ENCODE peak calls at places on chromosomes 13 and 19, in ten cellular contexts. V is hepatocyte, K is thyroid gland, G is testis, W is right atrium auricular region, E is neural progenitor cell, P is foreskin keratinocyte, N is GM20000, X is sigmoid colon, I is heart left ventricle. T is an unnamed sample.

GRCh38 chr13:46684287-46685001 is 112.5 kb downstream of the ESD start:
- DNase-seq in G (no peak), P (no peak), E (peak; percentile 69), N (no peak), K (no peak), V (no peak), I (no peak), W (no peak), X (no peak), T (no peak)

GRCh38 chr19:19402656-19403372 is 2.7 kb upstream of the GATAD2A start:
- DNase-seq in K (no peak), I (no peak), W (no peak), V (no peak), E (no peak), X (no peak), P (no peak), N (no peak), G (no peak), T (no peak)

GRCh38 chr19:48554385-48555091 is 2.6 kb downstream of the SULT2B1 start:
- DNase-seq in E (peak; percentile 70), V (peak; percentile 87), X (no peak), K (peak; percentile 83), P (no peak), I (no peak), G (no peak), N (no peak), W (no peak), T (no peak)

GRCh38 chr13:103140001-103140671 is 73.9 kb upstream of the SLC10A2 start:
- DNase-seq in N (peak; percentile 49), E (peak; percentile 46), I (no peak), G (no peak), W (no peak), K (no peak), V (peak; percentile 41), P (no peak), X (no peak), T (no peak)

GRCh38 chr19:41399091-41399490 is 1.5 kb downstream of the BCKDHA start:
- DNase-seq in I (no peak), N (no peak), W (no peak), G (no peak), P (no peak), X (no peak), E (no peak), K (no peak), V (no peak), T (no peak)

GRCh38 chr19:1494115-1494815 is 3.3 kb downstream of the REEP6 start:
- DNase-seq in K (no peak), I (no peak), N (no peak), X (no peak), G (peak; percentile 85), V (no peak), E (no peak), P (no peak), W (no peak), T (peak; percentile 80)

GRCh38 chr13:50116430-50116973 is 101.3 kb downstream of the KCNRG start:
- DNase-seq in P (no peak), W (no peak), K (no peak), G (no peak), I (no peak), V (no peak), X (no peak), N (no peak), E (no peak), T (no peak)

GRCh38 chr19:47860602-47861297 is 1.7 kb downstream of the TPRX2 start:
- DNase-seq in X (no peak), P (no peak), V (no peak), W (no peak), K (no peak), N (no peak), I (no peak), G (no peak), E (no peak), T (no peak)

DNA sequence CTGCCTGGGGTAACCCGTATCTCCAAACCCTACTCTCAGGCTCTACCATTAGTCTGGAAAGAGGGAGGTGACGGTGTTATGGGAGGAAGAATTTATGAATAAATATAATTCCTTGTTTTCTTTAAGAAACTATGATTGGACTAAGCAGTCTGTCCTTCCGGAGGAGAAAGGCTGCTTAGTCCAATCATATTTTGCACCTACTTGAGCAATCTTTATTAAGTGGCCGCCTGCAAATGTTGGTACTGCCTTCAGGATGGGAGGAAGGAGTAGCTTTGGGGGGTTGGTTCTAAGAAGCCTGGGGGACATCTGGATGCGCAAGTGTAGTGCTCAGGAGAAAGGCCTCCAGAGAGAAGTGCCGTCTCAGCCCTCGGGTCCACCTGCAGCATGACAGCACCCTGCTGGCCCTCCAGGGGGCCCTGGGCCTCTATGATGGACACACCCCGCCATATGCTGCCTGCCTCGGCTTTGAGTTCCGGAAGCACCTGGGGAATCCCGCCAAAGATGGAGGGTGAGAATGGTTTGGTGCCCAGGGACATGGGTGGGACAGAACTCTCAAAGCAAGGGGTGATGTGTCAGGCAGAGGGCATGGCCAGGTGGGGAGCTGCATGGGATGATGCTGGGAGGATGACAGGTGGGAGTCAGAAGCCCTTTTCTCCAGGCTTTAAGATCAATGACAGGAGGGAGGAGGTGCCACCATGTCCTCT is 4.0 kb downstream of the ACP4 start:
- DNase-seq in K (peak; percentile 44), W (no peak), N (peak; percentile 80), I (no peak), E (no peak), P (no peak), X (no peak), V (peak; percentile 47), G (no peak), T (no peak)
- TF ChIP-seq CTCF in K (peak; percentile 6), W (no peak), N (peak; percentile 26), I (no peak), E (no peak), P (peak; percentile 52), X (no peak), V (no peak), G (no peak), T (no peak)

DNA sequence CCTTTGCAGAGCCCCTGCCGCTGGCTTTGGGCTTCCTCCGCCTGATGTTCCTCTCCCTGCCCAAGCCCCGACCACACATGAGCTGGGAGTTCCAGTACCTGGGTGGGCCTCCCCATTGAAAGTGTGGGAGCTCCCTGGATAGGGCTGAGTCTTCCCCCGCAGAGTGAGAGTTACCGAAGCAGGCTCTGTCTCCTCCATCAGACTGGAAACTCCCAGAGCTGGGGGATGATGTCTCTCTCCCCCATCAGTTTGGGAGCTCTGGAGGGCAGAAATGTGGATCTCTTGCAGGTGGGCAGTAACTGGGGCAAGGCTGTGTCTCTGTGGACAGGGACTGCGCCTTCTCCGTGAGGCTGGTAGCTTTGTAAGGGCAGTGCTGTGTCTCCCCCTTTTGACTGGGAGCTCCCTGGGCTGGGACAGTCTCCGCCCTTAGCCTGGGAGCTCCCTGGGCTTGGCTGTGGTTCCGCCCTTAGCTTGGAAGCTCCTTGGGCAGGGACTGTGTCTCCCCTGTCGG is 767 bp downstream of the DCAF15 start:
- DNase-seq in P (peak; percentile 33), X (peak; percentile 66), K (peak; percentile 17), G (peak; percentile 74), V (peak; percentile 59), W (no peak), I (peak; percentile 54), N (no peak), E (peak; percentile 63), T (no peak)
- TF ChIP-seq CTCF in P (peak; percentile 59), X (no peak), K (no peak), G (no peak), V (no peak), W (no peak), I (peak; percentile 10), N (no peak), E (no peak), T (peak; percentile 21)

DNA sequence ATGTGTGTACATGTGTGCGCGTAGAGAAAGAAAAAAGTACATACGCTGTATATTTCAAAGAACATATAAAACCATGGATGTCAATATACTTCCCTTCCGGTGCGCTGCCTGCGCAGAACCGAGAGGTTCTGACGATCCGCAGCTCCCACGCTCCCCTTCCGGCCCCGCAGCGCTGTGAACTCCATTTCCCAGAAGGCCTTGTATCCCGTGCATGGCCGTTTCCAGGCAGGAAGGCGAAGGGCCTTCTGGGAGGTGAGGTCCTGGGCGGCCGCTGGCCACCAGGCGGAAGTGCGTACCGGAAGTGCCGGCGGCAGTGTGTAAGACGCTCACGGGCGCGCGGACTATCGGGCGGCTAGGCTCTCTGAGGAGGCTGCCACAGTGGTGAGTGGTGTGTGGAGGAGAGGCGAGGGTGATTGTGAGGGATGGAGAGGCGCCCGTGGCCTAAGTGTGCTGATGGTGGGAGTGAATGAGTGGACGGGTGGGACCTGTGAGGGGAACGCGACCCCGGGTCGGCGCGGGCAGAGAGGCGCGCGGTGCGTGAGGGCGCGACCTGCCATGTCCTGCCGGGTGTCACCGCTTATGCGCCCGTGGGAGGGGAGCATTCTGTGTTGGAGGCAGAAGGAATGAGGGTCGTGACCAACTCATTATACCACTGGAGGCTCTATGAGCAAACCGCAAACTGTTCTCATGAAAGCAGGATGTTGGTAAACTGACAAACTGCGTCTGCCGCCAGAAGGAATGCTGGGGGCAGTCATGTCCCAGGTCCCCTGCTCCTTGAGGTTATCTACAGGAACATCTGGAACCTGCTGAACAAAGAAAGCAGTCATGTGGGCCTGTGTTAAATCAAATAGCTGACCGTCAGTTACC is at the start of gene ERVK3-1:
- DNase-seq in V (peak; percentile 98), I (peak; percentile 98), N (peak; percentile 94), G (peak; percentile 99), W (peak; percentile 98), X (peak; percentile 98), E (peak; percentile 97), K (peak; percentile 96), P (peak; percentile 83), T (peak; percentile 97)
- TF ChIP-seq CTCF in V (no peak), I (peak; percentile 32), N (no peak), G (peak; percentile 40), W (peak; percentile 20), X (peak; percentile 21), E (no peak), K (peak; percentile 48), P (no peak), T (no peak)

DNA sequence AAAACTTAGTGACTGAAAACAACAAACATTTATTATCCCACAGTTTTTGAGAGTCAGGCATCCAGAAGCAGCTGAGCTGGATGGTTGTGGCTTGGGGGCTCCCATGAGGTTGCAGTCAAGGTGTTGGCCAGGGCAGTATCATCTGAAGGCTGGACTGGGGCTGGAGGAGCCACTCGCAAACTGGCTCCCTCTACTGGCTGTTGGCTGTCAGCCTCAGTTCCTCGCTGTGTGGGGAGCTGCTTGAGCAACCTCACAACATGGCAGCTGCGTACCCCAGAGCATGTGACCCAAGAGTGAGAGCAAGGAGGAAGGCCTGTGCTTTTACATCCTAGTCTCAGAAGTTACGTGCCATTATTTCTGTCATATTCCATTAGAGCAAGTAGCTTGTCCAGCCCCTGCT is 9.7 kb downstream of the YJU2 start:
- DNase-seq in V (no peak), K (no peak), X (no peak), E (no peak), W (no peak), G (no peak), I (no peak), N (no peak), P (no peak), T (no peak)
- TF ChIP-seq CTCF in V (no peak), K (no peak), X (no peak), E (no peak), W (no peak), G (no peak), I (no peak), N (no peak), P (peak; percentile 43), T (no peak)

GRCh38 chr13:25571237-25571636 is 199.5 kb downstream of the ATP8A2 start:
- DNase-seq in X (no peak), N (no peak), K (no peak), V (no peak), P (no peak), E (no peak), W (no peak), G (no peak), I (no peak), T (no peak)
- TF ChIP-seq CTCF in X (no peak), N (no peak), K (no peak), V (no peak), P (peak; percentile 19), E (peak; percentile 28), W (no peak), G (no peak), I (no peak), T (no peak)